ENCODE peak calls at places on chromosomes 5 and 9, in five cellular contexts. One of them, this sample, is unnamed.

GRCh38 chr5:18745988-18746615 is 1111.8 kb downstream of the TAF11L14 start:
- DNase-seq in astrocyte of the spinal cord: peak; percentile 8
- DNase-seq in K562: no peak
- DNase-seq in psoas muscle: no peak
- DNase-seq in heart left ventricle: peak; percentile 34
- DNase-seq in this sample: no peak

GRCh38 chr9:132094314-132094791 is 14.7 kb upstream of the MED27 start:
- DNase-seq in K562: no peak
- DNase-seq in heart left ventricle: no peak
- DNase-seq in astrocyte of the spinal cord: peak; percentile 77
- DNase-seq in psoas muscle: no peak
- DNase-seq in this sample: no peak

GRCh38 chr5:16554110-16554509 is 62.7 kb downstream of the RETREG1 start:
- DNase-seq in K562: no peak
- DNase-seq in heart left ventricle: no peak
- DNase-seq in astrocyte of the spinal cord: no peak
- DNase-seq in psoas muscle: no peak
- DNase-seq in this sample: no peak

GRCh38 chr5:7837401-7837800 is 13.5 kb downstream of the CFAP90 start:
- DNase-seq in heart left ventricle: no peak
- DNase-seq in psoas muscle: no peak
- DNase-seq in K562: no peak
- DNase-seq in astrocyte of the spinal cord: no peak
- DNase-seq in this sample: no peak

GRCh38 chr5:134510970-134511795 is 14.3 kb upstream of the JADE2 start:
- DNase-seq in psoas muscle: no peak
- DNase-seq in K562: no peak
- DNase-seq in astrocyte of the spinal cord: peak; percentile 39
- DNase-seq in heart left ventricle: no peak
- DNase-seq in this sample: no peak

GRCh38 chr5:154092356-154092755 is 53.6 kb downstream of the MFAP3 start:
- DNase-seq in heart left ventricle: no peak
- DNase-seq in psoas muscle: no peak
- DNase-seq in astrocyte of the spinal cord: peak; percentile 18
- DNase-seq in K562: no peak
- DNase-seq in this sample: no peak

GRCh38 chr5:52840286-52841050 is 52.8 kb downstream of the ITGA1 start:
- DNase-seq in astrocyte of the spinal cord: peak; percentile 93
- DNase-seq in heart left ventricle: no peak
- DNase-seq in K562: no peak
- DNase-seq in psoas muscle: no peak
- DNase-seq in this sample: peak; percentile 89

GRCh38 chr5:77776606-77777206 is 567 bp upstream of the TBCA start:
- DNase-seq in heart left ventricle: no peak
- DNase-seq in K562: no peak
- DNase-seq in psoas muscle: no peak
- DNase-seq in astrocyte of the spinal cord: no peak
- DNase-seq in this sample: no peak

GRCh38 chr5:143527808-143528207 is 124.3 kb upstream of the NR3C1 start:
- DNase-seq in heart left ventricle: no peak
- DNase-seq in astrocyte of the spinal cord: peak; percentile 51
- DNase-seq in psoas muscle: no peak
- DNase-seq in K562: no peak
- DNase-seq in this sample: no peak

GRCh38 chr5:17316973-17317459 is 99.6 kb downstream of the BASP1 start:
- DNase-seq in psoas muscle: no peak
- DNase-seq in K562: no peak
- DNase-seq in heart left ventricle: no peak
- DNase-seq in astrocyte of the spinal cord: peak; percentile 66
- DNase-seq in this sample: no peak

DNA sequence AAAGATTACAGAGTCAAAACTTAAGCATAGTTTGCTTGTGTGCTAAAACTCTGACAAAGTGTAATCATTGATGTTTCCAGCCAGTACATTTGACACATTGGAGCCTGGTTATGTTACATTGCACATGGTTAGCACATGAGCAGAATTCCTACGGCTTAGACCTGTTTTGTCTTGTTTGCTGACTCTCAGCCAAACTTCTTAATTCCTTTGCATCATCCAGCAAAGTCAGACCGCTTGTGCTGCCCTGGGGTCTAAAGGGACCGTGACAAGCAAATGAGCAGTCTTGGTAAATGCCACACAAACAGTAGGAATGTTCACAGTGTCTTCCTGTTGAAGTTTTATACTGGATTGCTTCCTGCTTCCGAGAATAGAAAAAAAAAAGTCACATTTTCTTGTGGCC is 72.0 kb upstream of the ENTREP1 start:
- DNase-seq in heart left ventricle: no peak
- DNase-seq in psoas muscle: no peak
- DNase-seq in K562: no peak
- DNase-seq in astrocyte of the spinal cord: peak; percentile 12
- DNase-seq in this sample: no peak
- TF ChIP-seq CTCF in heart left ventricle: no peak
- TF ChIP-seq CTCF in psoas muscle: no peak
- TF ChIP-seq CTCF in K562: no peak
- TF ChIP-seq CTCF in astrocyte of the spinal cord: no peak
- TF ChIP-seq CTCF in this sample: no peak

GRCh38 chr5:34685485-34686197 is 29.5 kb downstream of the RAI14 start:
- DNase-seq in K562: no peak
- DNase-seq in heart left ventricle: no peak
- DNase-seq in psoas muscle: no peak
- DNase-seq in astrocyte of the spinal cord: peak; percentile 76
- DNase-seq in this sample: no peak

GRCh38 chr5:34684980-34685352 is 28.8 kb downstream of the RAI14 start:
- DNase-seq in psoas muscle: no peak
- DNase-seq in heart left ventricle: no peak
- DNase-seq in astrocyte of the spinal cord: no peak
- DNase-seq in K562: no peak
- DNase-seq in this sample: no peak

GRCh38 chr5:34680896-34681295 is 24.8 kb downstream of the RAI14 start:
- DNase-seq in psoas muscle: no peak
- DNase-seq in K562: no peak
- DNase-seq in heart left ventricle: no peak
- DNase-seq in astrocyte of the spinal cord: no peak
- DNase-seq in this sample: no peak

GRCh38 chr5:34684281-34684979 is 28.3 kb downstream of the RAI14 start:
- DNase-seq in heart left ventricle: no peak
- DNase-seq in K562: no peak
- DNase-seq in astrocyte of the spinal cord: peak; percentile 83
- DNase-seq in psoas muscle: no peak
- DNase-seq in this sample: no peak

GRCh38 chr5:34682926-34683623 is 26.9 kb downstream of the RAI14 start:
- DNase-seq in astrocyte of the spinal cord: peak; percentile 73
- DNase-seq in K562: no peak
- DNase-seq in heart left ventricle: no peak
- DNase-seq in psoas muscle: no peak
- DNase-seq in this sample: no peak
- TF ChIP-seq CTCF in astrocyte of the spinal cord: no peak
- TF ChIP-seq CTCF in K562: no peak
- TF ChIP-seq CTCF in heart left ventricle: no peak
- TF ChIP-seq CTCF in psoas muscle: no peak
- TF ChIP-seq CTCF in this sample: no peak

GRCh38 chr9:4923580-4924544 is 61.2 kb upstream of the JAK2 start:
- DNase-seq in heart left ventricle: no peak
- DNase-seq in astrocyte of the spinal cord: peak; percentile 44
- DNase-seq in psoas muscle: no peak
- DNase-seq in K562: peak; percentile 19
- DNase-seq in this sample: no peak
- TF ChIP-seq CTCF in heart left ventricle: no peak
- TF ChIP-seq CTCF in astrocyte of the spinal cord: peak; percentile 40
- TF ChIP-seq CTCF in psoas muscle: no peak
- TF ChIP-seq CTCF in K562: peak; percentile 59
- TF ChIP-seq CTCF in this sample: peak; percentile 44

DNA sequence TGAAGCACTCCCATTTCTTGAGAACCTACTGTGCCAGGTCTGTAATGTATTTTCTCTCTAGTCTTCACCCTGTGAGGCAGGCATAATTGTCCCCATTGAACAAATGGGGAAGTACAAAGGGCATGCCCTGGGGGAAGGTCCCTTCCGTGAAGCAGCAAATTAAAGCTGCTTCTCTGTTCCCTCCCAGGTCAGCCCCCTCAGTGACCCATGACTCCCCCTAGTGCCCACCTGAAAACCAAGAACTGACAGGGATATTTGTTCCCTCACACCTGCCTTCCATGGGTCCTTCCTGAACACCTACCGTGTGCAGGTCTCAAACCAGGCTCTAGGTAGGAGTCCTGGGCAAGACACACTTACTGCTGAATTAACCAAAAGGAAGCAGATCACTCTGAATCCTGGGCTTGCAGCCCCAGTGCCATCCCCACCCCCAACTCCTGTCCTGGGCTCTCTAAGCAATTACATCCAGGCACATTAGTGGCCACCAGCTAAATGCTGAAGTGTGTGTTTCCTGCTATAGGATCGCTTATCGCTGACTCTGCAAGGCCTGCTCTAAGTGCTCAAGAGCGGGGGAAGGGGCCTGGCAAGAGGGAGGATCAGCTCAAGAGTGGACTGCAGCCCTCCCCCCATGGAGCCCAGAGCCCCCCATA is 254.8 kb downstream of the CDK5RAP2 start:
- DNase-seq in astrocyte of the spinal cord: no peak
- DNase-seq in psoas muscle: no peak
- DNase-seq in heart left ventricle: no peak
- DNase-seq in K562: peak; percentile 17
- DNase-seq in this sample: no peak
- TF ChIP-seq CTCF in astrocyte of the spinal cord: no peak
- TF ChIP-seq CTCF in psoas muscle: no peak
- TF ChIP-seq CTCF in heart left ventricle: no peak
- TF ChIP-seq CTCF in K562: peak; percentile 46
- TF ChIP-seq CTCF in this sample: no peak

DNA sequence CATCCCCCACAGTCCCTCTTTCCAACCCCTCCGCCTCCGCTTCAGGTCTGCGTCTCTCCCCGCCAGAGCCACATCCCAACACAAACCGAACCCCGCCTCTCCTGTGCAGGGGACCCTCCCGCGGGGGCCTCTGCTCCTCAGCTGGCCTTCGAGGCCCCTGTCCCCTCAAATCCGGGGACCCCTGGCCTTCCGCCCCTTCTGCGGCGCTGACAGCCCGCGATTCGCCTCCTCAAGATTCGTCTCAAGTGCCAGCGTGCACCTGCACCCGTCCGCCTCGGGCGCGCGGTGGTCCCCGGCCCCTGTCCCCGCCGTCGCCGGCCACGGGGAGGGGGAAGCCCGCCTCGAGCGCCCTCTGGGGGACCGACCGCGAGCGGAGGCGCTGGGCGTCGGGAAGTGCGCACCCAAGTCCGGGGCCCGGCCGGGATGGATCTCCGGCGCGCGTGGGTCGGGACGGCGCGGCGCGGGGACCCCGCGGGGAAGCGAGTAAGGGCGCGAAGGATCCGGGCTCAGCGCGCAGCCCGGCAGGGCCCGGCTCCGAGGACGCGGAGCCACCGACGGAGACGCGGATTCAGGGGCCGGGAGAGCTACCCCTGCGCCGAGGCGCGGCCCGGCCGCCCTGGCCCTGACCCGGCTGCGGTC is 623 bp downstream of the FLT4 start:
- DNase-seq in heart left ventricle: peak; percentile 48
- DNase-seq in astrocyte of the spinal cord: no peak
- DNase-seq in K562: peak; percentile 82
- DNase-seq in psoas muscle: no peak
- DNase-seq in this sample: no peak
- TF ChIP-seq CTCF in heart left ventricle: peak; percentile 19
- TF ChIP-seq CTCF in astrocyte of the spinal cord: no peak
- TF ChIP-seq CTCF in K562: peak; percentile 34
- TF ChIP-seq CTCF in psoas muscle: no peak
- TF ChIP-seq CTCF in this sample: peak; percentile 35

GRCh38 chr9:6620353-6620752 is 25.2 kb downstream of the GLDC start:
- DNase-seq in K562: no peak
- DNase-seq in psoas muscle: no peak
- DNase-seq in heart left ventricle: no peak
- DNase-seq in astrocyte of the spinal cord: no peak
- DNase-seq in this sample: no peak

GRCh38 chr9:6616976-6617375 is 28.6 kb downstream of the GLDC start:
- DNase-seq in K562: no peak
- DNase-seq in astrocyte of the spinal cord: no peak
- DNase-seq in heart left ventricle: no peak
- DNase-seq in psoas muscle: no peak
- DNase-seq in this sample: no peak

GRCh38 chr9:6614489-6614888 is 31.0 kb downstream of the GLDC start:
- DNase-seq in psoas muscle: no peak
- DNase-seq in heart left ventricle: no peak
- DNase-seq in astrocyte of the spinal cord: no peak
- DNase-seq in K562: no peak
- DNase-seq in this sample: no peak

GRCh38 chr9:6620796-6621195 is 24.7 kb downstream of the GLDC start:
- DNase-seq in psoas muscle: no peak
- DNase-seq in astrocyte of the spinal cord: no peak
- DNase-seq in K562: no peak
- DNase-seq in heart left ventricle: no peak
- DNase-seq in this sample: no peak

GRCh38 chr9:6619909-6620308 is 25.6 kb downstream of the GLDC start:
- DNase-seq in psoas muscle: no peak
- DNase-seq in K562: no peak
- DNase-seq in heart left ventricle: no peak
- DNase-seq in astrocyte of the spinal cord: no peak
- DNase-seq in this sample: no peak
- TF ChIP-seq CTCF in psoas muscle: no peak
- TF ChIP-seq CTCF in K562: no peak
- TF ChIP-seq CTCF in heart left ventricle: no peak
- TF ChIP-seq CTCF in astrocyte of the spinal cord: no peak
- TF ChIP-seq CTCF in this sample: no peak

GRCh38 chr5:39689919-39690318 is 265.1 kb upstream of the DAB2 start:
- DNase-seq in psoas muscle: no peak
- DNase-seq in heart left ventricle: no peak
- DNase-seq in astrocyte of the spinal cord: no peak
- DNase-seq in K562: no peak
- DNase-seq in this sample: no peak

GRCh38 chr5:39697891-39698290 is 273.1 kb upstream of the DAB2 start:
- DNase-seq in heart left ventricle: no peak
- DNase-seq in psoas muscle: no peak
- DNase-seq in astrocyte of the spinal cord: no peak
- DNase-seq in K562: no peak
- DNase-seq in this sample: no peak

GRCh38 chr5:39691136-39691535 is 266.4 kb upstream of the DAB2 start:
- DNase-seq in heart left ventricle: no peak
- DNase-seq in K562: no peak
- DNase-seq in psoas muscle: no peak
- DNase-seq in astrocyte of the spinal cord: no peak
- DNase-seq in this sample: no peak

GRCh38 chr5:39696672-39697398 is 272.1 kb upstream of the DAB2 start:
- DNase-seq in K562: no peak
- DNase-seq in heart left ventricle: no peak
- DNase-seq in psoas muscle: no peak
- DNase-seq in astrocyte of the spinal cord: peak; percentile 7
- DNase-seq in this sample: no peak

GRCh38 chr5:39691993-39692392 is 267.2 kb upstream of the DAB2 start:
- DNase-seq in heart left ventricle: no peak
- DNase-seq in astrocyte of the spinal cord: no peak
- DNase-seq in psoas muscle: no peak
- DNase-seq in K562: no peak
- DNase-seq in this sample: no peak
- TF ChIP-seq CTCF in heart left ventricle: no peak
- TF ChIP-seq CTCF in astrocyte of the spinal cord: no peak
- TF ChIP-seq CTCF in psoas muscle: no peak
- TF ChIP-seq CTCF in K562: peak; percentile 26
- TF ChIP-seq CTCF in this sample: peak; percentile 22